ENCODE peak calls at places on chromosome 2, in nine cellular contexts. One of them, this sample, is unnamed.
A peak's percentile ranks its signal among the peaks of the same experiment; 100 is the strongest.

GRCh38 chr2:172972005-172972619 is 103.5 kb upstream of the MAP3K20 start:
- DNase-seq in stimulated activated CD8-positive, alpha-beta memory T cell treated with anti-CD3 and anti-CD28 coated beads, Interleukin-15, amount 100 ng/mL, for 24 hours: no peak
- DNase-seq in stimulated activated CD4-positive, alpha-beta T cell treated with anti-CD3 and anti-CD28 coated beads, TNF-alpha, amount 100 ng/mL, for 4 hours: no peak
- DNase-seq in left colon: peak; percentile 59
- DNase-seq in NCI-H1092: no peak
- DNase-seq in left ventricle myocardium inferior: no peak
- DNase-seq in AG10803: peak; percentile 45
- DNase-seq in amniotic epithelial cell: peak; percentile 37
- DNase-seq in H9: peak; percentile 62
- DNase-seq in this sample: peak; percentile 35

GRCh38 chr2:20650880-20651730 is at the start of gene HS1BP3:
- DNase-seq in left ventricle myocardium inferior: peak; percentile 88
- DNase-seq in NCI-H1092: peak; percentile 44
- DNase-seq in stimulated activated CD8-positive, alpha-beta memory T cell treated with anti-CD3 and anti-CD28 coated beads, Interleukin-15, amount 100 ng/mL, for 24 hours: peak; percentile 86
- DNase-seq in stimulated activated CD4-positive, alpha-beta T cell treated with anti-CD3 and anti-CD28 coated beads, TNF-alpha, amount 100 ng/mL, for 4 hours: peak; percentile 70
- DNase-seq in left colon: peak; percentile 93
- DNase-seq in H9: peak; percentile 83
- DNase-seq in amniotic epithelial cell: peak; percentile 47
- DNase-seq in AG10803: peak; percentile 71
- DNase-seq in this sample: peak; percentile 71

GRCh38 chr2:205293559-205293958 is 388.7 kb upstream of the NRP2 start:
- DNase-seq in AG10803: no peak
- DNase-seq in amniotic epithelial cell: no peak
- DNase-seq in left colon: no peak
- DNase-seq in NCI-H1092: no peak
- DNase-seq in stimulated activated CD8-positive, alpha-beta memory T cell treated with anti-CD3 and anti-CD28 coated beads, Interleukin-15, amount 100 ng/mL, for 24 hours: no peak
- DNase-seq in stimulated activated CD4-positive, alpha-beta T cell treated with anti-CD3 and anti-CD28 coated beads, TNF-alpha, amount 100 ng/mL, for 4 hours: no peak
- DNase-seq in H9: no peak
- DNase-seq in left ventricle myocardium inferior: no peak
- DNase-seq in this sample: no peak

GRCh38 chr2:98806266-98806697 is 75.3 kb upstream of the MGAT4A start:
- DNase-seq in left ventricle myocardium inferior: peak; percentile 78
- DNase-seq in amniotic epithelial cell: no peak
- DNase-seq in H9: no peak
- DNase-seq in left colon: peak; percentile 43
- DNase-seq in stimulated activated CD4-positive, alpha-beta T cell treated with anti-CD3 and anti-CD28 coated beads, TNF-alpha, amount 100 ng/mL, for 4 hours: no peak
- DNase-seq in NCI-H1092: peak; percentile 90
- DNase-seq in stimulated activated CD8-positive, alpha-beta memory T cell treated with anti-CD3 and anti-CD28 coated beads, Interleukin-15, amount 100 ng/mL, for 24 hours: no peak
- DNase-seq in AG10803: peak; percentile 34
- DNase-seq in this sample: no peak

GRCh38 chr2:241011296-241011600 is 12.8 kb downstream of the SNED1 start:
- DNase-seq in left colon: no peak
- DNase-seq in H9: peak; percentile 22
- DNase-seq in amniotic epithelial cell: no peak
- DNase-seq in AG10803: no peak
- DNase-seq in left ventricle myocardium inferior: no peak
- DNase-seq in NCI-H1092: no peak
- DNase-seq in stimulated activated CD8-positive, alpha-beta memory T cell treated with anti-CD3 and anti-CD28 coated beads, Interleukin-15, amount 100 ng/mL, for 24 hours: no peak
- DNase-seq in stimulated activated CD4-positive, alpha-beta T cell treated with anti-CD3 and anti-CD28 coated beads, TNF-alpha, amount 100 ng/mL, for 4 hours: no peak
- DNase-seq in this sample: no peak

GRCh38 chr2:217451634-217452033 is 551.2 kb downstream of the TNS1 start:
- DNase-seq in AG10803: peak; percentile 15
- DNase-seq in left ventricle myocardium inferior: no peak
- DNase-seq in left colon: no peak
- DNase-seq in H9: no peak
- DNase-seq in NCI-H1092: no peak
- DNase-seq in stimulated activated CD8-positive, alpha-beta memory T cell treated with anti-CD3 and anti-CD28 coated beads, Interleukin-15, amount 100 ng/mL, for 24 hours: no peak
- DNase-seq in stimulated activated CD4-positive, alpha-beta T cell treated with anti-CD3 and anti-CD28 coated beads, TNF-alpha, amount 100 ng/mL, for 4 hours: no peak
- DNase-seq in amniotic epithelial cell: peak; percentile 40
- DNase-seq in this sample: no peak

GRCh38 chr2:108542071-108542470 is 7.8 kb downstream of the LIMS1 start:
- DNase-seq in NCI-H1092: no peak
- DNase-seq in amniotic epithelial cell: no peak
- DNase-seq in stimulated activated CD8-positive, alpha-beta memory T cell treated with anti-CD3 and anti-CD28 coated beads, Interleukin-15, amount 100 ng/mL, for 24 hours: no peak
- DNase-seq in AG10803: peak; percentile 81
- DNase-seq in H9: no peak
- DNase-seq in left colon: no peak
- DNase-seq in stimulated activated CD4-positive, alpha-beta T cell treated with anti-CD3 and anti-CD28 coated beads, TNF-alpha, amount 100 ng/mL, for 4 hours: no peak
- DNase-seq in left ventricle myocardium inferior: no peak
- DNase-seq in this sample: no peak

GRCh38 chr2:219104107-219105050 is 43.7 kb upstream of the IHH start:
- DNase-seq in AG10803: peak; percentile 79
- DNase-seq in left colon: no peak
- DNase-seq in NCI-H1092: no peak
- DNase-seq in left ventricle myocardium inferior: no peak
- DNase-seq in amniotic epithelial cell: peak; percentile 46
- DNase-seq in H9: peak; percentile 64
- DNase-seq in stimulated activated CD8-positive, alpha-beta memory T cell treated with anti-CD3 and anti-CD28 coated beads, Interleukin-15, amount 100 ng/mL, for 24 hours: no peak
- DNase-seq in stimulated activated CD4-positive, alpha-beta T cell treated with anti-CD3 and anti-CD28 coated beads, TNF-alpha, amount 100 ng/mL, for 4 hours: no peak
- DNase-seq in this sample: peak; percentile 16

GRCh38 chr2:20231632-20232031 is 6.7 kb upstream of the SDC1 start:
- DNase-seq in left colon: peak; percentile 84
- DNase-seq in stimulated activated CD8-positive, alpha-beta memory T cell treated with anti-CD3 and anti-CD28 coated beads, Interleukin-15, amount 100 ng/mL, for 24 hours: no peak
- DNase-seq in AG10803: peak; percentile 8
- DNase-seq in left ventricle myocardium inferior: no peak
- DNase-seq in H9: peak; percentile 84
- DNase-seq in amniotic epithelial cell: no peak
- DNase-seq in NCI-H1092: no peak
- DNase-seq in stimulated activated CD4-positive, alpha-beta T cell treated with anti-CD3 and anti-CD28 coated beads, TNF-alpha, amount 100 ng/mL, for 4 hours: no peak
- DNase-seq in this sample: no peak

GRCh38 chr2:219698684-219699439 is 71.4 kb downstream of the SLC4A3 start:
- DNase-seq in amniotic epithelial cell: no peak
- DNase-seq in AG10803: no peak
- DNase-seq in left ventricle myocardium inferior: no peak
- DNase-seq in H9: no peak
- DNase-seq in stimulated activated CD8-positive, alpha-beta memory T cell treated with anti-CD3 and anti-CD28 coated beads, Interleukin-15, amount 100 ng/mL, for 24 hours: no peak
- DNase-seq in NCI-H1092: no peak
- DNase-seq in left colon: no peak
- DNase-seq in stimulated activated CD4-positive, alpha-beta T cell treated with anti-CD3 and anti-CD28 coated beads, TNF-alpha, amount 100 ng/mL, for 4 hours: no peak
- DNase-seq in this sample: no peak

GRCh38 chr2:217142649-217143266 is 282.9 kb upstream of the TNP1 start:
- DNase-seq in left ventricle myocardium inferior: no peak
- DNase-seq in left colon: peak; percentile 44
- DNase-seq in stimulated activated CD4-positive, alpha-beta T cell treated with anti-CD3 and anti-CD28 coated beads, TNF-alpha, amount 100 ng/mL, for 4 hours: no peak
- DNase-seq in H9: peak; percentile 51
- DNase-seq in amniotic epithelial cell: peak; percentile 25
- DNase-seq in stimulated activated CD8-positive, alpha-beta memory T cell treated with anti-CD3 and anti-CD28 coated beads, Interleukin-15, amount 100 ng/mL, for 24 hours: no peak
- DNase-seq in NCI-H1092: no peak
- DNase-seq in AG10803: no peak
- DNase-seq in this sample: no peak

GRCh38 chr2:102082591-102083586 is 59.7 kb upstream of the IL1R1 start:
- DNase-seq in NCI-H1092: no peak
- DNase-seq in left ventricle myocardium inferior: no peak
- DNase-seq in stimulated activated CD8-positive, alpha-beta memory T cell treated with anti-CD3 and anti-CD28 coated beads, Interleukin-15, amount 100 ng/mL, for 24 hours: no peak
- DNase-seq in stimulated activated CD4-positive, alpha-beta T cell treated with anti-CD3 and anti-CD28 coated beads, TNF-alpha, amount 100 ng/mL, for 4 hours: no peak
- DNase-seq in H9: no peak
- DNase-seq in AG10803: peak; percentile 86
- DNase-seq in amniotic epithelial cell: peak; percentile 98
- DNase-seq in left colon: no peak
- DNase-seq in this sample: peak; percentile 56

This sample was measured in foreskin melanocyte.